ENCODE peak calls at places on chromosome 15, in four cellular contexts. E, D, M and F are unnamed samples. For H3K27me3, the result is how much of the 10 kb centered on the place peaks cover.

GRCh38 chr15:63038926-63039673 is 3.4 kb upstream of the TPM1 start:
- DNase-seq in M (no peak), D (no peak), E (peak), F (no peak)

GRCh38 chr15:88272421-88272820 is 15.9 kb upstream of the NTRK3 start:
- DNase-seq in D (no peak), M (no peak), E (no peak), F (no peak)

GRCh38 chr15:66042624-66043023 is 173.3 kb downstream of the RAB11A start:
- DNase-seq in E (no peak), M (no peak), D (no peak), F (no peak)

GRCh38 chr15:98997312-98997711 is 10.3 kb downstream of the PGPEP1L start:
- DNase-seq in E (no peak), D (no peak), M (no peak), F (no peak)

GRCh38 chr15:76994971-76995945 is at the start of gene PSTPIP1:
- DNase-seq in M (peak), D (no peak), E (no peak), F (peak)

GRCh38 chr15:76155742-76156141 is 96.0 kb downstream of the TMEM266 start:
- DNase-seq in M (no peak), D (no peak), E (no peak), F (no peak)

GRCh38 chr15:64044315-64045105 is 1.8 kb downstream of the DAPK2 start:
- DNase-seq in M (no peak), E (no peak), D (no peak), F (no peak)

GRCh38 chr15:74203914-74204431 is 1.4 kb upstream of the STRA6 start:
- DNase-seq in E (peak), D (no peak), M (no peak), F (no peak)

GRCh38 chr15:71748327-71748726 is 62.0 kb upstream of the NR2E3 start:
- DNase-seq in D (no peak), M (no peak), E (peak), F (no peak)

GRCh38 chr15:75452364-75452967 is 976 bp upstream of the SIN3A start:
- DNase-seq in D (peak), M (peak), E (peak), F (peak)

GRCh38 chr15:33215941-33216872 is 21.7 kb upstream of the FMN1 start:
- DNase-seq in D (no peak), M (no peak), E (no peak), F (no peak)

GRCh38 chr15:63460210-63461135 is 43.9 kb upstream of the USP3 start:
- DNase-seq in M (no peak), E (no peak), D (no peak), F (no peak)

GRCh38 chr15:84681822-84682221 is 23.8 kb upstream of the NMB start:
- DNase-seq in M (peak), D (no peak), E (peak), F (peak)

GRCh38 chr15:36632196-36632595 is 52.8 kb downstream of the CDIN1 start:
- DNase-seq in M (no peak), E (peak), D (no peak), F (no peak)

GRCh38 chr15:101393172-101393571 is 96.3 kb downstream of the PCSK6 start:
- DNase-seq in E (no peak), D (no peak), M (no peak), F (no peak)

GRCh38 chr15:48795901-48796300 is 15.0 kb downstream of the CEP152 start:
- DNase-seq in E (no peak), D (no peak), M (no peak), F (no peak)

GRCh38 chr15:34890424-34890823 is 79.1 kb downstream of the AQR start:
- DNase-seq in E (no peak), D (no peak), M (no peak), F (no peak)

GRCh38 chr15:64878708-64879107 is 33.0 kb upstream of the ANKDD1A start:
- DNase-seq in M (no peak), D (peak), E (no peak), F (no peak)

GRCh38 chr15:73800662-73801345 is 47.7 kb upstream of the INSYN1 start:
- DNase-seq in E (peak), M (no peak), D (peak), F (no peak)

GRCh38 chr15:86183765-86184491 is 104.3 kb downstream of the AGBL1 start:
- DNase-seq in E (peak), M (no peak), D (no peak), F (no peak)

GRCh38 chr15:62803856-62804400 is 238.6 kb upstream of the TPM1 start:
- DNase-seq in M (no peak), E (no peak), D (no peak), F (no peak)

GRCh38 chr15:38538328-38539007 is 26.1 kb downstream of the RASGRP1 start:
- DNase-seq in E (no peak), M (peak), D (no peak), F (no peak)

GRCh38 chr15:93955197-93955596 is 276.2 kb upstream of the MCTP2 start:
- DNase-seq in D (no peak), E (no peak), M (no peak), F (no peak)

GRCh38 chr15:67240235-67241131 is 14.0 kb downstream of the AAGAB start:
- DNase-seq in D (no peak), M (peak), E (no peak), F (no peak)

GRCh38 chr15:92903588-92903955 is 3.4 kb downstream of the CHD2 start:
- DNase-seq in D (no peak), M (no peak), E (no peak), F (no peak)

GRCh38 chr15:51229907-51230328 is 108.5 kb downstream of the CYP19A1 start:
- DNase-seq in M (no peak), D (no peak), E (peak), F (no peak)

GRCh38 chr15:51223771-51224229 is 114.6 kb downstream of the CYP19A1 start:
- DNase-seq in M (no peak), E (peak), D (no peak), F (no peak)

GRCh38 chr15:51224428-51224827 is 114.0 kb downstream of the CYP19A1 start:
- DNase-seq in E (peak), M (no peak), D (no peak), F (no peak)

GRCh38 chr15:51226813-51227212 is 111.6 kb downstream of the CYP19A1 start:
- DNase-seq in E (no peak), D (no peak), M (no peak), F (no peak)

DNA sequence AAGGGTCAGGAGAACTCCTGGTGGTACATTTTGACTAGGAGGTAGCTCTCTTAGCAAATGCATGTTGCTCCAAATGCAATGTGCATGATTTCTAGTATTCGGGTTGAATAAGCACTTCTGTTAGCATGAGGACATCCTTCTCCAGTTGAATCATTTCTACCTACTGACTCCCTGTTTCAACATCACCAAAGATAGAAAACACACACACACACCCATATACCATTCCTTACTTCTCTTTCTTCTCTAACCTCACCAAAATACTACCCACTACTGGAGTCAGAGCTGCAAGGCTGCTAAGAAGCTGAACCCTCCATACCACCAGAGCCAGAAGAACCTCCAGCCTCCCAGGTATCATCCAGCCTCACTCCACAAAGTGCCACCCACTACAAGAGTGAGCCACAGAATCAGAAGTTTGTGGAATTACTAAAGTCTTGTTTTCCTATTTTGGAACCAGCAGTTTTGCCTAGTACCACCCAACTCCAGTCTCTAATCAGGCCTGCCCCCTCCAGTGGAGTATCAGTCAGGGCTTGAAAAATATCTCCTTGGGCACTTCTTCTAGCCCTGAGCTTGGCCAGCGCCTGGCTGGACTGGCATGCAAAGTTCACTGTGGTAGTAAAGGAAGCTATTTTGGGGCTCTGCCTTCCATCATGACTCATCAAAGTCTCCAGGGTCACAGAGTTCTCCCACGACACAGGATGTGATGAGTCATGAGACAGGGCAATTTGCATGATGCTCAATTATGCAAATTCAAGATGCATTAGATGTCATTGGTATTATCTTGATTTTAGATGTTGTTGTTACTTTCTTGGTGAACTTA is 110.2 kb downstream of the CYP19A1 start:
- DNase-seq in M (no peak), D (peak), E (peak), F (no peak)
- H3K27me3 ChIP-seq in M (under half), D (under half), E (under half), F (under half)

GRCh38 chr15:45660231-45660979 is 25.6 kb downstream of the SQOR start:
- DNase-seq in D (no peak), E (no peak), M (no peak), F (no peak)
- H3K27ac ChIP-seq in D (no peak), E (no peak), M (no peak), F (no peak)

GRCh38 chr15:70104227-70104626 is 6.5 kb upstream of the TLE3 start:
- DNase-seq in M (no peak), E (no peak), D (no peak), F (no peak)
- H3K27me3 ChIP-seq in M (under half), E (under half), D (under half), F (under half)

GRCh38 chr15:23570466-23570865 is 5.0 kb downstream of the MKRN3 start:
- DNase-seq in D (no peak), M (no peak), E (peak), F (no peak)
- H3K27ac ChIP-seq in D (no peak), M (no peak), E (no peak), F (no peak)

GRCh38 chr15:89360294-89360971 is 25.8 kb upstream of the POLG start:
- DNase-seq in M (no peak), E (no peak), D (no peak), F (no peak)

GRCh38 chr15:89358435-89358754 is 23.8 kb upstream of the POLG start:
- DNase-seq in M (no peak), E (no peak), D (no peak), F (no peak)

GRCh38 chr15:89356634-89357298 is 22.1 kb upstream of the POLG start:
- DNase-seq in M (no peak), E (no peak), D (no peak), F (no peak)

GRCh38 chr15:89359471-89360293 is 25.1 kb upstream of the POLG start:
- DNase-seq in D (no peak), M (no peak), E (no peak), F (no peak)

DNA sequence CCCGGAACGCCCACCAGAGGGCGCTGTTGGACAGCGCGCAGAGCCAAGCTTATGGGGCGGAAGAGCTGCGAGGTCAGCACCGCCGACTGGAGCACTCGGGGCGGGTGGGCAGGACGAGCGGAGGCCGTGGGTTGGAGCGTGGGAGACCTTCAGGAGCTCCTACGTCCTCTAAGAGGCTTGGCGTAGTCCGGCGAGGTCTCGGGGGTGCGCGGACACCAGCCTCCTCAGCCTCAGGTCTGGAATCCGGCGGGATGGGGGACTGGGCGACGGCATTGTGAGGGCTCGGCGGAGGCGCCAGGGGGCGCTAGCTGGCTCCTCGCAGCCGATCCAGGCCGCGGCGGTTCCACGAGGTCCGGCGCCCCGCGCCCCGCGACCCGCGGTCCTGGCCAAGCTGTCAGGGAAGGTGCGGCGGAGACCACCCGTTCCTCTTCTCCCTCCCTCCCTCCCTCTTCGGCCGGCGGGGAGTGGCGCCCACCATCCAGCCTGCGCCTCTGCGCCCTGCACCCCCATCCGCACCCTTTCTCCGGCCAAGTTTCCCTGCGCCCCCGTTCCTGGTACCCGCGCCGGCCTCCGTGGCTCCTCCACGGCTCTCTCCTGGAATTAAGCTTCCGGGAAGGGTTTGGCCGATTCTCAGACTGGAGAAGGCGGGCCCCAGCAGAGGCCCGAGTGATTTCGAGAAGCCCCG is 24.3 kb upstream of the POLG start:
- DNase-seq in E (peak), D (peak), M (peak), F (peak)
- H3K27me3 ChIP-seq in E (half or more), D (half or more), M (half or more), F (half or more)

DNA sequence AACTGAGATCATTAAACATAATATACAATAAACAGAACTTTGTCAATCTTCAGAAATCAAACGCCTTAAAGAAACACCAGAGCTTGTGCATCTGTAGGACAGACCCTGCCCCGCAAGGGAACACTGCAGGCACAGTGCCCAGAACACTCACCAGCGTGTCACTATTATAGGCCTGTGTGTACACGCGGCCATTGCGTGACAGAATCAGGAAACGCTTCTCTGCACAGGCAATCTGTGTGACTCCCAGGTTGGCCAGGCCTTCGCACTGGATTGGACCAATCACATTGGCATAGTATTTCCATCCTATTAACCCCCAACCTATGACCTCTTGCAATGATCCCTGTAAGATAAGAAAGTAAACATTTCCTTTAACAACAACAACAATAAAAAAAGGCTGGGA is 52.9 kb downstream of the HERC2 start:
- DNase-seq in E (no peak), M (no peak), D (no peak), F (no peak)
- H3K27ac ChIP-seq in E (no peak), M (no peak), D (no peak), F (no peak)